ENCODE peak calls at places on chromosomes 2 and 18, in ten cellular contexts. One of them, this sample, is unnamed.

GRCh38 chr2:21003572-21004180 is 40.2 kb downstream of the APOB start:
- DNase-seq in left lung: no peak
- DNase-seq in trophoblast cell: no peak
- DNase-seq in K562: no peak
- DNase-seq in aorta: no peak
- DNase-seq in stomach: no peak
- DNase-seq in HCT116: no peak
- DNase-seq in CD8-positive, alpha-beta T cell: no peak
- DNase-seq in GM23248: no peak
- DNase-seq in right atrium auricular region: no peak
- DNase-seq in this sample: no peak

GRCh38 chr2:9196637-9197036 is 10.0 kb upstream of the ASAP2 start:
- DNase-seq in stomach: no peak
- DNase-seq in right atrium auricular region: peak
- DNase-seq in left lung: no peak
- DNase-seq in aorta: no peak
- DNase-seq in K562: no peak
- DNase-seq in HCT116: no peak
- DNase-seq in GM23248: no peak
- DNase-seq in CD8-positive, alpha-beta T cell: no peak
- DNase-seq in trophoblast cell: no peak
- DNase-seq in this sample: no peak

GRCh38 chr2:199405241-199405640 is 52.5 kb downstream of the SATB2 start:
- DNase-seq in K562: peak
- DNase-seq in left lung: no peak
- DNase-seq in GM23248: peak
- DNase-seq in CD8-positive, alpha-beta T cell: no peak
- DNase-seq in stomach: no peak
- DNase-seq in trophoblast cell: no peak
- DNase-seq in HCT116: peak
- DNase-seq in right atrium auricular region: no peak
- DNase-seq in aorta: no peak
- DNase-seq in this sample: no peak

GRCh38 chr2:74513605-74514367 is 464 bp upstream of the TLX2 start:
- DNase-seq in K562: no peak
- DNase-seq in GM23248: peak
- DNase-seq in right atrium auricular region: no peak
- DNase-seq in stomach: no peak
- DNase-seq in left lung: no peak
- DNase-seq in aorta: no peak
- DNase-seq in HCT116: no peak
- DNase-seq in CD8-positive, alpha-beta T cell: no peak
- DNase-seq in trophoblast cell: no peak
- DNase-seq in this sample: no peak

GRCh38 chr2:239388236-239389151 is 12.3 kb downstream of the HDAC4 start:
- DNase-seq in right atrium auricular region: no peak
- DNase-seq in aorta: peak
- DNase-seq in GM23248: no peak
- DNase-seq in stomach: no peak
- DNase-seq in HCT116: no peak
- DNase-seq in trophoblast cell: no peak
- DNase-seq in CD8-positive, alpha-beta T cell: no peak
- DNase-seq in K562: no peak
- DNase-seq in left lung: peak
- DNase-seq in this sample: no peak

GRCh38 chr2:60553496-60553991 is at the start of gene BCL11A:
- DNase-seq in K562: peak
- DNase-seq in GM23248: peak
- DNase-seq in stomach: peak
- DNase-seq in CD8-positive, alpha-beta T cell: no peak
- DNase-seq in right atrium auricular region: no peak
- DNase-seq in trophoblast cell: peak
- DNase-seq in aorta: peak
- DNase-seq in left lung: no peak
- DNase-seq in HCT116: peak
- DNase-seq in this sample: peak

GRCh38 chr2:142974288-142975024 is 97.0 kb downstream of the KYNU start:
- DNase-seq in left lung: no peak
- DNase-seq in CD8-positive, alpha-beta T cell: no peak
- DNase-seq in K562: peak
- DNase-seq in stomach: no peak
- DNase-seq in GM23248: peak
- DNase-seq in aorta: no peak
- DNase-seq in right atrium auricular region: no peak
- DNase-seq in HCT116: no peak
- DNase-seq in trophoblast cell: peak
- DNase-seq in this sample: no peak

GRCh38 chr2:216159161-216159560 is 50.0 kb downstream of the XRCC5 start:
- DNase-seq in right atrium auricular region: no peak
- DNase-seq in stomach: no peak
- DNase-seq in GM23248: no peak
- DNase-seq in left lung: no peak
- DNase-seq in HCT116: no peak
- DNase-seq in aorta: no peak
- DNase-seq in CD8-positive, alpha-beta T cell: no peak
- DNase-seq in trophoblast cell: no peak
- DNase-seq in K562: no peak
- DNase-seq in this sample: no peak

GRCh38 chr18:36485772-36486171 is 188.3 kb downstream of the FHOD3 start:
- DNase-seq in right atrium auricular region: no peak
- DNase-seq in left lung: no peak
- DNase-seq in GM23248: no peak
- DNase-seq in trophoblast cell: no peak
- DNase-seq in K562: no peak
- DNase-seq in HCT116: no peak
- DNase-seq in stomach: no peak
- DNase-seq in aorta: no peak
- DNase-seq in CD8-positive, alpha-beta T cell: no peak
- DNase-seq in this sample: no peak

GRCh38 chr2:129805889-129806288 is 173.6 kb upstream of the RAB6C start:
- DNase-seq in K562: no peak
- DNase-seq in trophoblast cell: no peak
- DNase-seq in GM23248: no peak
- DNase-seq in right atrium auricular region: no peak
- DNase-seq in CD8-positive, alpha-beta T cell: no peak
- DNase-seq in left lung: no peak
- DNase-seq in HCT116: no peak
- DNase-seq in stomach: no peak
- DNase-seq in aorta: no peak
- DNase-seq in this sample: no peak

GRCh38 chr2:56012216-56012615 is 88.6 kb upstream of the EFEMP1 start:
- DNase-seq in GM23248: no peak
- DNase-seq in HCT116: no peak
- DNase-seq in aorta: no peak
- DNase-seq in stomach: no peak
- DNase-seq in left lung: no peak
- DNase-seq in CD8-positive, alpha-beta T cell: no peak
- DNase-seq in right atrium auricular region: no peak
- DNase-seq in K562: no peak
- DNase-seq in trophoblast cell: no peak
- DNase-seq in this sample: no peak

GRCh38 chr2:9982248-9982647 is 30.8 kb downstream of the GRHL1 start:
- DNase-seq in CD8-positive, alpha-beta T cell: no peak
- DNase-seq in stomach: no peak
- DNase-seq in trophoblast cell: no peak
- DNase-seq in aorta: no peak
- DNase-seq in GM23248: peak
- DNase-seq in left lung: no peak
- DNase-seq in right atrium auricular region: no peak
- DNase-seq in K562: no peak
- DNase-seq in HCT116: no peak
- DNase-seq in this sample: peak

GRCh38 chr18:29651121-29651675 is 1391.3 kb downstream of the DSC3 start:
- DNase-seq in aorta: no peak
- DNase-seq in right atrium auricular region: no peak
- DNase-seq in left lung: no peak
- DNase-seq in CD8-positive, alpha-beta T cell: no peak
- DNase-seq in K562: no peak
- DNase-seq in stomach: no peak
- DNase-seq in HCT116: no peak
- DNase-seq in trophoblast cell: no peak
- DNase-seq in GM23248: peak
- DNase-seq in this sample: no peak

GRCh38 chr2:85760371-85760770 is 6.6 kb downstream of the ATOH8 start:
- DNase-seq in CD8-positive, alpha-beta T cell: no peak
- DNase-seq in right atrium auricular region: no peak
- DNase-seq in trophoblast cell: no peak
- DNase-seq in GM23248: peak
- DNase-seq in K562: no peak
- DNase-seq in HCT116: no peak
- DNase-seq in left lung: no peak
- DNase-seq in stomach: no peak
- DNase-seq in aorta: peak
- DNase-seq in this sample: no peak

GRCh38 chr2:188853307-188853706 is 120.9 kb upstream of the COL3A1 start:
- DNase-seq in aorta: no peak
- DNase-seq in GM23248: peak
- DNase-seq in stomach: no peak
- DNase-seq in K562: no peak
- DNase-seq in CD8-positive, alpha-beta T cell: no peak
- DNase-seq in HCT116: no peak
- DNase-seq in trophoblast cell: no peak
- DNase-seq in left lung: no peak
- DNase-seq in right atrium auricular region: no peak
- DNase-seq in this sample: peak

GRCh38 chr2:40554665-40555294 is 102.9 kb upstream of the SLC8A1 start:
- DNase-seq in aorta: peak
- DNase-seq in CD8-positive, alpha-beta T cell: no peak
- DNase-seq in GM23248: peak
- DNase-seq in HCT116: peak
- DNase-seq in K562: peak
- DNase-seq in left lung: no peak
- DNase-seq in trophoblast cell: peak
- DNase-seq in right atrium auricular region: peak
- DNase-seq in stomach: peak
- DNase-seq in this sample: no peak

GRCh38 chr18:54396755-54397154 is 39.0 kb downstream of the C18orf54 start:
- DNase-seq in trophoblast cell: no peak
- DNase-seq in HCT116: no peak
- DNase-seq in stomach: no peak
- DNase-seq in right atrium auricular region: no peak
- DNase-seq in GM23248: no peak
- DNase-seq in aorta: no peak
- DNase-seq in left lung: no peak
- DNase-seq in CD8-positive, alpha-beta T cell: no peak
- DNase-seq in K562: no peak
- DNase-seq in this sample: no peak

GRCh38 chr2:16722677-16723076 is 57.0 kb upstream of the CYRIA start:
- DNase-seq in right atrium auricular region: no peak
- DNase-seq in GM23248: no peak
- DNase-seq in K562: no peak
- DNase-seq in trophoblast cell: no peak
- DNase-seq in stomach: no peak
- DNase-seq in HCT116: no peak
- DNase-seq in aorta: no peak
- DNase-seq in left lung: no peak
- DNase-seq in CD8-positive, alpha-beta T cell: no peak
- DNase-seq in this sample: no peak
- H3K27ac ChIP-seq in right atrium auricular region: no peak
- H3K27ac ChIP-seq in GM23248: no peak
- H3K27ac ChIP-seq in K562: no peak
- H3K27ac ChIP-seq in trophoblast cell: no peak
- H3K27ac ChIP-seq in stomach: no peak
- H3K27ac ChIP-seq in HCT116: no peak
- H3K27ac ChIP-seq in aorta: no peak
- H3K27ac ChIP-seq in left lung: no peak
- H3K27ac ChIP-seq in CD8-positive, alpha-beta T cell: no peak
- H3K27ac ChIP-seq in this sample: no peak

DNA sequence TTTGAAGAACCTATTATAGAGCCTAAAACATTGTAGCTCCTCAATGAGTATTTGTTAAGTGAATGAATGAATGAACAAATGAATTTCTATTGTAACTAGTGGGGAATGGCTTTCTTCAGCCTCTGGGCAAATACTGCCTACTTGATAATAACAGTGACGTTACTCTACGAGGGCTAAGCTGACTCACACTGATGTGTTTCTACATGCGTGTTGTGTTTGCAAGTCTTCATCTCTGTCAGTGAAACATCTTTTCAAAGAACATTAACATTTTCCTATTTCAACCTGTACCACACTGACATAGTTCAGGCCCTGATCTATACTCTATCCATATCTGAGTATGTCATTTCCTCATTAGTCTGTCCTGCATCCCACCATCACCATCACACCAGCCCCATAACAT is 319.9 kb upstream of the ACVR2A start:
- DNase-seq in CD8-positive, alpha-beta T cell: no peak
- DNase-seq in trophoblast cell: no peak
- DNase-seq in HCT116: no peak
- DNase-seq in GM23248: no peak
- DNase-seq in right atrium auricular region: no peak
- DNase-seq in K562: no peak
- DNase-seq in stomach: no peak
- DNase-seq in aorta: no peak
- DNase-seq in left lung: no peak
- DNase-seq in this sample: no peak
- H3K27ac ChIP-seq in CD8-positive, alpha-beta T cell: no peak
- H3K27ac ChIP-seq in trophoblast cell: no peak
- H3K27ac ChIP-seq in HCT116: no peak
- H3K27ac ChIP-seq in GM23248: no peak
- H3K27ac ChIP-seq in right atrium auricular region: no peak
- H3K27ac ChIP-seq in K562: no peak
- H3K27ac ChIP-seq in stomach: no peak
- H3K27ac ChIP-seq in aorta: no peak
- H3K27ac ChIP-seq in left lung: no peak
- H3K27ac ChIP-seq in this sample: no peak

GRCh38 chr18:407168-407567 is 93.3 kb downstream of the COLEC12 start:
- DNase-seq in aorta: no peak
- DNase-seq in stomach: no peak
- DNase-seq in CD8-positive, alpha-beta T cell: no peak
- DNase-seq in K562: no peak
- DNase-seq in HCT116: no peak
- DNase-seq in right atrium auricular region: no peak
- DNase-seq in GM23248: no peak
- DNase-seq in left lung: no peak
- DNase-seq in trophoblast cell: no peak
- DNase-seq in this sample: no peak
- H3K27ac ChIP-seq in aorta: no peak
- H3K27ac ChIP-seq in stomach: no peak
- H3K27ac ChIP-seq in CD8-positive, alpha-beta T cell: no peak
- H3K27ac ChIP-seq in K562: no peak
- H3K27ac ChIP-seq in HCT116: no peak
- H3K27ac ChIP-seq in right atrium auricular region: no peak
- H3K27ac ChIP-seq in GM23248: no peak
- H3K27ac ChIP-seq in left lung: no peak
- H3K27ac ChIP-seq in trophoblast cell: no peak
- H3K27ac ChIP-seq in this sample: no peak

DNA sequence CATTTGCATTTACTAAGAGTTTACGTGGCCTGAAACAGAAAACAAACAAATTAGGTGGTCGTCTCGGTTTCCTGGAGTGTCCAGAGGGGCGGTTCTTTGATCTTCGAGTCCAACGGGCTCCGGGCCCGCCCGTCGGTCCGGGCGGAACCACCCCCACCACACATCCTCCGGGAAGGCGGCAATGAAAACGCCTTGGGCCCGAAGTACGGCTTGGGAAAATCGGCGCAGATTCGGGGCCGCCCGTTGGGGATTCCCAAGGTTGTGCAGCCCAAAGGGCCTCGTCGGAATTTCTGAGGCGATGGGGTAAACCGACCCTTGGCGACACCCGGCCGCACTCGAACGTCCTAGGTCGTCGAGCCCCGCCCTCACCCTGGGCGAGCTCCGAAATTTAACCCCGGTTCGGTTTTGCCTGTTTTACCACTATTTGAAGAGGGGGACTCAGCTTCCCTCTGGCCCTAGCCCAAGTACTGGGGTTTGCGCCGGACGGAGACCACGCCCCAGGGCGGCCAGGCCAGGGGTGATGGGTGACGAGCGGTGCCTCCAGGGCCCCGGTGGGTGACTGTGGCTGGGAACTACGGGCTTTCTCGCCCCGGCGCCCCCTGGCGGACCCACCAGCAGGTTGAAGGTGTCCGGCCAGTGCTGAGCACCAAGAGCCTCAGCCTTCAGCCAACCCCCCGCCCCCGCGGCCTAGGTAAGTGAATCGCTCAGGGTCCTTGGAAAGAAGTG is 1.9 kb upstream of the CFAP53 start:
- DNase-seq in CD8-positive, alpha-beta T cell: peak
- DNase-seq in HCT116: no peak
- DNase-seq in K562: no peak
- DNase-seq in GM23248: peak
- DNase-seq in left lung: peak
- DNase-seq in aorta: peak
- DNase-seq in trophoblast cell: peak
- DNase-seq in right atrium auricular region: peak
- DNase-seq in stomach: peak
- DNase-seq in this sample: no peak
- H3K27ac ChIP-seq in CD8-positive, alpha-beta T cell: no peak
- H3K27ac ChIP-seq in HCT116: no peak
- H3K27ac ChIP-seq in K562: no peak
- H3K27ac ChIP-seq in GM23248: peak
- H3K27ac ChIP-seq in left lung: peak
- H3K27ac ChIP-seq in aorta: no peak
- H3K27ac ChIP-seq in trophoblast cell: no peak
- H3K27ac ChIP-seq in right atrium auricular region: peak
- H3K27ac ChIP-seq in stomach: peak
- H3K27ac ChIP-seq in this sample: peak